ENCODE peak calls at places on chromosome 1, in four cellular contexts. Q is AG09309, L is keratinocyte, U is fibroblast of mammary gland. W is an unnamed sample.

GRCh38 chr1:17877316-17877715 is 122.2 kb downstream of the ACTL8 start:
- DNase-seq in L (no peak), U (no peak), Q (no peak), W (no peak)

GRCh38 chr1:230423261-230423660 is 2.9 kb downstream of the PGBD5 start:
- DNase-seq in Q (no peak), U (no peak), L (no peak), W (no peak)

GRCh38 chr1:29685387-29685786 is 449.1 kb downstream of the PTPRU start:
- DNase-seq in Q (no peak), U (no peak), L (no peak), W (no peak)

GRCh38 chr1:202836616-202837403 is 26.1 kb downstream of the PCAT6 start:
- DNase-seq in Q (no peak), L (no peak), U (no peak), W (no peak)

GRCh38 chr1:190022709-190023108 is 455.0 kb downstream of the BRINP3 start:
- DNase-seq in Q (no peak), L (no peak), U (peak; percentile 1), W (peak; percentile 12)

GRCh38 chr1:159990005-159990404 is 36.0 kb upstream of the SLAMF9 start:
- DNase-seq in Q (no peak), U (no peak), L (no peak), W (no peak)

GRCh38 chr1:93997756-93998155 is 88.5 kb upstream of the GCLM start:
- DNase-seq in L (no peak), Q (no peak), U (no peak), W (no peak)

GRCh38 chr1:19661721-19662228 is 2.9 kb upstream of the HTR6 start:
- DNase-seq in L (no peak), Q (no peak), U (peak; percentile 59), W (peak; percentile 49)

GRCh38 chr1:231093158-231093922 is 53.3 kb upstream of the FAM89A start:
- DNase-seq in U (no peak), L (no peak), Q (no peak), W (no peak)

GRCh38 chr1:87880747-87881133 is 552.1 kb downstream of the LMO4 start:
- DNase-seq in L (no peak), U (no peak), Q (peak; percentile 8), W (no peak)

GRCh38 chr1:7566417-7567375 is 204.4 kb upstream of the VAMP3 start:
- DNase-seq in L (no peak), Q (no peak), U (no peak), W (no peak)

GRCh38 chr1:241470361-241470760 is 49.2 kb downstream of the FH start:
- DNase-seq in L (no peak), Q (no peak), U (no peak), W (no peak)

GRCh38 chr1:66777846-66778245 is 23.2 kb downstream of the INSL5 start:
- DNase-seq in L (no peak), U (no peak), Q (no peak), W (no peak)

GRCh38 chr1:74933500-74933899 is 200.5 kb downstream of the TYW3 start:
- DNase-seq in U (peak; percentile 0), L (no peak), Q (no peak), W (peak; percentile 3)

GRCh38 chr1:11569551-11569950 is 84.7 kb downstream of the FBXO2 start:
- DNase-seq in U (no peak), L (no peak), Q (no peak), W (no peak)

GRCh38 chr1:15965228-15965767 is 10.6 kb downstream of the ZBTB17 start:
- DNase-seq in U (peak; percentile 94), Q (no peak), L (no peak), W (no peak)

GRCh38 chr1:9766759-9767442 is 56.9 kb downstream of the CLSTN1 start:
- DNase-seq in L (peak; percentile 100), U (peak; percentile 99), Q (peak; percentile 99), W (peak; percentile 98)

GRCh38 chr1:26239936-26240335 is 5.9 kb downstream of the CEP85 start:
- DNase-seq in Q (peak; percentile 8), L (no peak), U (peak; percentile 5), W (no peak)

GRCh38 chr1:209491496-209491895 is 92.0 kb upstream of the CAMK1G start:
- DNase-seq in U (no peak), L (no peak), Q (no peak), W (no peak)

GRCh38 chr1:225355863-225356262 is 72.0 kb downstream of the LBR start:
- DNase-seq in L (no peak), U (no peak), Q (no peak), W (no peak)

GRCh38 chr1:183932412-183932811 is 105.1 kb downstream of the COLGALT2 start:
- DNase-seq in U (peak; percentile 90), L (no peak), Q (peak; percentile 44), W (peak; percentile 83)

GRCh38 chr1:208272311-208272710 is 28.1 kb upstream of the PLXNA2 start:
- DNase-seq in Q (no peak), L (no peak), U (no peak), W (no peak)

GRCh38 chr1:220700591-220701179 is 10.5 kb downstream of the C1orf115 start:
- DNase-seq in Q (no peak), L (no peak), U (no peak), W (no peak)

GRCh38 chr1:66681686-66682085 is 70.6 kb upstream of the DYNLT5 start:
- DNase-seq in U (peak; percentile 6), L (no peak), Q (no peak), W (no peak)

GRCh38 chr1:245225267-245225666 is 70.5 kb downstream of the KIF26B start:
- DNase-seq in Q (no peak), U (peak; percentile 24), L (no peak), W (peak; percentile 20)

GRCh38 chr1:170041423-170042207 is 32.9 kb downstream of the KIFAP3 start:
- DNase-seq in U (no peak), L (no peak), Q (no peak), W (no peak)

GRCh38 chr1:184672013-184672726 is 82.5 kb downstream of the EDEM3 start:
- DNase-seq in U (no peak), L (no peak), Q (no peak), W (no peak)

GRCh38 chr1:21189906-21190500 is 13.3 kb upstream of the EIF4G3 start:
- DNase-seq in L (no peak), U (no peak), Q (no peak), W (no peak)

GRCh38 chr1:232826318-232826717 is 21.1 kb downstream of the MAP10 start:
- DNase-seq in U (no peak), Q (no peak), L (no peak), W (no peak)

GRCh38 chr1:229408458-229409037 is 25.3 kb downstream of the ACTA1 start:
- DNase-seq in L (no peak), Q (no peak), U (no peak), W (no peak)

GRCh38 chr1:44655609-44656008 is 18.7 kb downstream of the TMEM53 start:
- DNase-seq in U (no peak), L (no peak), Q (no peak), W (no peak)

GRCh38 chr1:173330149-173330951 is 123.2 kb upstream of the TNFSF4 start:
- DNase-seq in L (no peak), Q (no peak), U (peak; percentile 90), W (peak; percentile 73)

GRCh38 chr1:112719706-112720105 is 4.6 kb upstream of the PPM1J start:
- DNase-seq in Q (no peak), L (no peak), U (no peak), W (no peak)

GRCh38 chr1:112718691-112719418 is 3.7 kb upstream of the PPM1J start:
- DNase-seq in Q (no peak), L (no peak), U (peak; percentile 52), W (no peak)

GRCh38 chr1:112721966-112722524 is 6.9 kb upstream of the PPM1J start:
- DNase-seq in L (no peak), U (no peak), Q (no peak), W (no peak)

GRCh38 chr1:112723511-112723839 is 8.3 kb upstream of the PPM1J start:
- DNase-seq in L (no peak), Q (no peak), U (no peak), W (no peak)

GRCh38 chr1:112722601-112723510 is 7.7 kb upstream of the PPM1J start:
- DNase-seq in L (no peak), Q (no peak), U (peak; percentile 51), W (no peak)
- TF ChIP-seq CTCF in L (no peak), Q (no peak), U (no peak), W (no peak)

GRCh38 chr1:51875836-51876235 is 2.7 kb downstream of the NRDC start:
- DNase-seq in Q (no peak), U (no peak), L (no peak), W (no peak)
- H3K4me3 ChIP-seq in Q (no peak overlapping the region), U (no peak overlapping the region), L (peak overlapping the region; percentile 48), W (no peak overlapping the region)

DNA sequence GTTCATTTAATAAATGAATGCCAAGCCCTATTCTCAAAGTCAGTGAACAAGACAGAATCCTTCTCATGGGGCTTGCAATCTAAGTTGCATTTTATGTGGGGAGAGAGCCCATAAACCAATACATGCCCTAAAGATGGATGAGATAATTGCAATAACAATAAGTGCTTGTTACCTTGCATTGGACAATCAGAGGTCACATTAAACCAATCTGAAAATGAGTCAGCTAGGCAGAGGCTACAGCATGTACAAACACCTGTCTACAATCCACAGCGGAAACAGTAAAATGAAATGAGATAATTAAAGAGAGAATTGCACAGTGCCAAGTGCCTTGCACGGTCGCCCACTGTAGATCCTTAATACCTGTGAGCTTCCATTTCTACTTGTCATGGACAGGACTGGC is 7.4 kb upstream of the IGFN1 start:
- DNase-seq in Q (no peak), U (no peak), L (no peak), W (no peak)
- TF ChIP-seq CTCF in Q (no peak), U (no peak), L (no peak), W (no peak)

GRCh38 chr1:156696755-156697154 is 8.6 kb downstream of the CRABP2 start:
- DNase-seq in L (no peak), U (no peak), Q (no peak), W (no peak)
- H3K4me3 ChIP-seq in L (no peak overlapping the region), U (no peak overlapping the region), Q (no peak overlapping the region), W (no peak overlapping the region)

GRCh38 chr1:2163205-2163604 is 31.4 kb downstream of the FAAP20 start:
- DNase-seq in U (no peak), L (no peak), Q (no peak), W (no peak)

GRCh38 chr1:2166695-2167094 is 27.9 kb downstream of the FAAP20 start:
- DNase-seq in Q (no peak), U (no peak), L (no peak), W (no peak)

GRCh38 chr1:2168090-2168489 is 26.5 kb downstream of the FAAP20 start:
- DNase-seq in U (no peak), L (no peak), Q (no peak), W (no peak)

GRCh38 chr1:2166254-2166653 is 28.3 kb downstream of the FAAP20 start:
- DNase-seq in L (no peak), U (no peak), Q (no peak), W (no peak)

DNA sequence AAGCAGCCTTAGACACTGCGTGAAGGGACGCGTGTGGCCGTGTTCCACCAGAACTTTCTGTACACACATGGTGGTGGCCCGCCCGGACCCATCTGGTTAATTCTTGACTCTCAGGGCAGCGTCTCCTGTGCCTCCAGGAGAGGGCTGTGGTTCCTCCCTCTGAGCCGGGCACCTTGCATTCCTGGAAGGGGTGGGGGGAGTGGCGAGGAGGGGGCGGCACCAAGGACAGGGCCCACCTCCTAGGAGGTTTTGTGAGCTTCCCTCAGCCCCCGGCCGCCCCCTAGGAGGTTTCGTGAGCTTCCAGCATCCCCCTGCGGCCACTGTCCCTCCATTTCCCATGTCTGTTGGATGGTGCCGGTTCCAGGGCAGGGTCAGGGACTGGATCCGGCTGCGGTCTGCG is 28.9 kb downstream of the FAAP20 start:
- DNase-seq in Q (no peak), L (no peak), U (no peak), W (no peak)
- TF ChIP-seq CTCF in Q (no peak), L (no peak), U (no peak), W (no peak)